ENCODE peak calls at places on chromosomes 2 and 18, in eight cellular contexts. H is psoas muscle, U is PC-3, G is testis, Y is osteoblast, I is IMR-90, L is stomach, B is cardiac muscle cell. R is an unnamed sample. For H3K36me3 and H3K27me3, the result is how much of the 10 kb centered on the place peaks cover.

GRCh38 chr2:68715353-68716041 is 19.1 kb upstream of the ARHGAP25 start:
- DNase-seq in H (peak), U (peak), G (peak), Y (peak), I (peak), L (peak), B (peak), R (peak)

GRCh38 chr18:49399003-49399402 is 61.4 kb downstream of the DYM start:
- DNase-seq in H (no peak), U (no peak), G (no peak), Y (no peak), I (peak), L (no peak), B (no peak), R (no peak)

GRCh38 chr18:22399949-22400348 is 17.8 kb downstream of the CTAGE1 start:
- DNase-seq in H (no peak), U (no peak), G (no peak), Y (peak), I (peak), L (no peak), B (no peak), R (no peak)

GRCh38 chr18:37180086-37180485 is 351.2 kb downstream of the KIAA1328 start:
- DNase-seq in H (no peak), U (no peak), G (no peak), Y (no peak), I (no peak), L (no peak), B (no peak), R (no peak)

GRCh38 chr18:59918320-59918755 is 18.5 kb downstream of the PMAIP1 start:
- DNase-seq in H (peak), U (peak), G (no peak), Y (peak), I (peak), L (peak), B (peak), R (no peak)

GRCh38 chr18:47731276-47731675 is 199.2 kb downstream of the SMAD2 start:
- DNase-seq in H (no peak), U (no peak), G (no peak), Y (no peak), I (no peak), L (no peak), B (no peak), R (no peak)

GRCh38 chr2:231483398-231484329 is 19.4 kb upstream of the NCL start:
- DNase-seq in H (peak), U (no peak), G (peak), Y (peak), I (no peak), L (no peak), B (no peak), R (no peak)

GRCh38 chr2:113700186-113700841 is 56.1 kb downstream of the SLC35F5 start:
- DNase-seq in H (no peak), U (no peak), G (no peak), Y (peak), I (peak), L (no peak), B (peak), R (no peak)

GRCh38 chr2:121408641-121409040 is 122.0 kb upstream of the RNU4ATAC start:
- DNase-seq in H (no peak), U (peak), G (no peak), Y (no peak), I (peak), L (no peak), B (no peak), R (no peak)

GRCh38 chr18:11064106-11064505 is 85.3 kb downstream of the PIEZO2 start:
- DNase-seq in H (no peak), U (no peak), G (no peak), Y (no peak), I (peak), L (no peak), B (no peak), R (no peak)

GRCh38 chr2:239890347-239890746 is 134.8 kb downstream of the NDUFA10 start:
- DNase-seq in H (no peak), U (no peak), G (peak), Y (no peak), I (no peak), L (peak), B (no peak), R (no peak)

GRCh38 chr2:28350791-28351285 is 41.8 kb upstream of the FOSL2 start:
- DNase-seq in H (peak), U (no peak), G (no peak), Y (peak), I (no peak), L (no peak), B (no peak), R (no peak)

GRCh38 chr2:14023558-14023957 is 609.0 kb upstream of the LRATD1 start:
- DNase-seq in H (no peak), U (no peak), G (no peak), Y (no peak), I (no peak), L (no peak), B (no peak), R (no peak)

GRCh38 chr2:242031481-242032019 is 162.0 kb downstream of the RTP5 start:
- DNase-seq in H (no peak), U (peak), G (no peak), Y (peak), I (peak), L (no peak), B (no peak), R (no peak)

GRCh38 chr2:106565599-106565998 is 78.4 kb downstream of the CD8B2 start:
- DNase-seq in H (no peak), U (no peak), G (no peak), Y (no peak), I (no peak), L (no peak), B (no peak), R (no peak)

GRCh38 chr18:63137999-63138448 is 181.5 kb downstream of the BCL2 start:
- DNase-seq in H (no peak), U (no peak), G (no peak), Y (no peak), I (no peak), L (no peak), B (no peak), R (no peak)

GRCh38 chr2:65731476-65731875 is 299.1 kb upstream of the SPRED2 start:
- DNase-seq in H (no peak), U (no peak), G (peak), Y (no peak), I (no peak), L (no peak), B (no peak), R (no peak)

GRCh38 chr2:152367547-152368250 is 32.7 kb downstream of the FMNL2 start:
- DNase-seq in H (no peak), U (no peak), G (no peak), Y (no peak), I (peak), L (no peak), B (no peak), R (no peak)

GRCh38 chr2:146917430-146918037 is 927.3 kb upstream of the ACVR2A start:
- DNase-seq in H (no peak), U (no peak), G (no peak), Y (no peak), I (no peak), L (no peak), B (no peak), R (no peak)

GRCh38 chr18:79770501-79770815 is 27.3 kb upstream of the KCNG2 start:
- DNase-seq in H (no peak), U (no peak), G (no peak), Y (peak), I (no peak), L (no peak), B (no peak), R (no peak)

GRCh38 chr18:13302611-13303267 is 84.2 kb downstream of the LDLRAD4 start:
- DNase-seq in H (no peak), U (no peak), G (no peak), Y (no peak), I (no peak), L (no peak), B (no peak), R (no peak)

GRCh38 chr2:196809260-196809659 is at the start of gene C2orf66:
- DNase-seq in H (no peak), U (no peak), G (no peak), Y (peak), I (no peak), L (no peak), B (no peak), R (no peak)

GRCh38 chr2:196804381-196804780 is 4.8 kb downstream of the C2orf66 start:
- DNase-seq in H (no peak), U (no peak), G (no peak), Y (peak), I (no peak), L (no peak), B (no peak), R (no peak)

GRCh38 chr2:196808281-196808680 is 874 bp downstream of the C2orf66 start:
- DNase-seq in H (no peak), U (no peak), G (no peak), Y (no peak), I (no peak), L (no peak), B (no peak), R (no peak)
- TF ChIP-seq CTCF in H (no peak), U (no peak), G (no peak), Y (no peak), I (no peak), L (no peak), B (peak), R (no peak)

GRCh38 chr2:60764736-60765534 is 8.9 kb downstream of the PAPOLG start:
- DNase-seq in H (no peak), U (peak), G (no peak), Y (no peak), I (peak), L (no peak), B (no peak), R (no peak)
- H3K36me3 ChIP-seq in H (half or more), U (half or more), G (under half), Y (under half), I (under half), L (half or more), B (half or more), R (under half)

DNA sequence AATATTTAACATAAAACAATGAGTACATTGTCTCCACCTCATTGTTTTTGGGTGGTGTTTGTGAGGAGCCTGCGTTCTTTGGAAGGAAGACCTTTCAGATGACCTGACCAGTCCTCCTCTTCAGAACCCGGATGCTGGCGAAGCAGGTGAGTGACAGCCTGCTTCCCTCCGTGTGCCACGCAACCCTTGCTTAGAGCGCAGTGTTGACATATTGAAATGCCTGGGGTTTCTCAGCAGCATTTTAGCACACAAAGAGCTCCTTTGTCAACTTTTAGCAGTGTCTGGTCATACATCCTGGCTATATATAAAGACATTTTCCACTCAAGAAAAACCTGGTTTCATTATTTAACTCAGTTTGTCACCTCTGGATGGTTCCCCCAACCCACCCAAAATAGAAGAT is 335.7 kb upstream of the POU3F3 start:
- DNase-seq in H (no peak), U (no peak), G (no peak), Y (no peak), I (no peak), L (no peak), B (no peak), R (no peak)
- H3K27me3 ChIP-seq in H (under half), U (under half), G (under half), Y (under half), I (under half), L (under half), B (under half), R (under half)

DNA sequence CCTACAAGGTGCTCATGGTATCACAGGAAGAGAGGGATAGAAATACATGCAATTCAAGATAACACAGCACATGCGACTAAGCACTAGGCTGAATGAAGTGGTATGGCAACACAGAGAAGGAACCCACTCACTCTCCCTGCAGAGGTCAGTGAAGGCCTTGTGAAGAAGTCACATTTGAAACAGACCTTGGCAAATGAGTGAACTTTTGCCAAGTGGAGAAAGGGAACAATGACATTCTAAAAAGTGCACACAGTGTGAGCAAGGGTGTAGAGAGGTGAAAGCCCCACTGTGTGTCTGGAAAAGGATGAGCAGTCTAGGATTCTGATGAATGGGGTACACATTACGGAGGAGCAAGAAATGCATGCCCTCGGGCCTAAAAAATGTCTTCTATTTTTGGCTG is 23.3 kb downstream of the KLF7 start:
- DNase-seq in H (no peak), U (no peak), G (no peak), Y (no peak), I (no peak), L (no peak), B (peak), R (no peak)
- TF ChIP-seq CTCF in H (peak), U (peak), G (no peak), Y (peak), I (no peak), L (no peak), B (no peak), R (no peak)

DNA sequence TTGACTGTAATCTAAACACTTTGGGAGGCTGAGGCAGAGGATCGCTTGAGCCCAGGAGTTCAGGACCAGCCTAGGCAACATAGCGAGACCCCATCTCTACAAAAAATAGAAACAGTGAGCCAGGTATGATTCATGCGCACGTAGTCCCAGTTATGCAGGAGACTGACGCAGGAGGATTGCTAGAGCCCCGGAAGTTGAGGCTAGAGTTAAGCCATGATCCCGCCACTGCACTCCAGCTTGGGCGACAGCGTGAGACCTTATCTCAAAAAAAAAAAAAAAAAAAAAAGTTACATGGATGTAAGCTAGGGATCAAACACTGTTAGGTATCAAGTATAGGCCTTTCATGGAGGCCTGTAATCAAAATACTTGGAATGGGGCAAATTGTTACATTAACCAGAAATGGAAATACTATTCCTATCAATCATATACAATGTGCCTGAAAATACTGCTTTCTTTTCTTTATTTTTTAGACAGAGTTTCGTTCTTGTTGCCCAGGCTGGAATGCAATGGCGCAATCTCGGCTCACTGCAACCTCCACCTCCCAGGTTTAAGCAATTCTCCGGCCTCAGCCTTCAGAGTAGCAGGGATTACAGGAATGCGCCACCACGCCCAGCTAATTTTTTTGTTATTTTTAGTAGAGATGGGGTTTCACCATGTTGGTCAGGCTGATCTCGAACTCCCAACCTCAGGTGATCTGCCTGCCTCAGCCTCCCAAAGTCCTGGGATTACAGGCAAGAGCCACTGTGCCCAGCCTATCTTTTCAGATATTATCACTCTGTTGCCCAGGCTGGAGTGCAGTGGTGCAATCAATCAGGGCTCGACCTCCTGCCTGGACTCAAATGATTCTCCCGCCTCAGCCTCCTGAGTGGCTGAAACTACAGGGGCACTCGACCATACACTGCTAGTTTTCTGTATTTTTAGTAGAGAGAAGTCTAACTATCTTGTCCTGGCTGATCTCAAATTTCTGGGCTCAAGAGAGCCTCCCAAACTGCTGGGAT is 27.2 kb downstream of the XPO1 start:
- DNase-seq in H (no peak), U (no peak), G (no peak), Y (no peak), I (no peak), L (no peak), B (no peak), R (peak)
- H3K36me3 ChIP-seq in H (half or more), U (half or more), G (under half), Y (half or more), I (under half), L (half or more), B (under half), R (under half)

R was measured in pancreas.